ENCODE peak calls at places on chromosomes 5 and 9, in eight cellular contexts. One of them, this sample, is unnamed.

GRCh38 chr5:132420706-132421272 is 51.3 kb downstream of the SLC22A5 start:
- DNase-seq in T-helper 1 cell: no peak
- DNase-seq in activated T-cell treated with anti-CD3 and anti-CD28 coated beads for 48 hours: no peak
- DNase-seq in ACHN: no peak
- DNase-seq in right atrium auricular region: no peak
- DNase-seq in GM13976: peak; percentile 59
- DNase-seq in T-helper 2 cell: no peak
- DNase-seq in naive thymus-derived CD8-positive, alpha-beta T cell: no peak
- DNase-seq in this sample: no peak

GRCh38 chr9:117957267-117957666 is 253.1 kb downstream of the TLR4 start:
- DNase-seq in T-helper 1 cell: no peak
- DNase-seq in activated T-cell treated with anti-CD3 and anti-CD28 coated beads for 48 hours: no peak
- DNase-seq in ACHN: no peak
- DNase-seq in right atrium auricular region: no peak
- DNase-seq in GM13976: no peak
- DNase-seq in T-helper 2 cell: no peak
- DNase-seq in naive thymus-derived CD8-positive, alpha-beta T cell: no peak
- DNase-seq in this sample: no peak

GRCh38 chr5:10724799-10725507 is 36.1 kb downstream of the DAP start:
- DNase-seq in T-helper 1 cell: no peak
- DNase-seq in activated T-cell treated with anti-CD3 and anti-CD28 coated beads for 48 hours: no peak
- DNase-seq in ACHN: peak; percentile 73
- DNase-seq in right atrium auricular region: peak; percentile 80
- DNase-seq in GM13976: no peak
- DNase-seq in T-helper 2 cell: no peak
- DNase-seq in naive thymus-derived CD8-positive, alpha-beta T cell: no peak
- DNase-seq in this sample: peak; percentile 89

GRCh38 chr5:170427672-170428236 is 38.6 kb upstream of the KCNMB1 start:
- DNase-seq in T-helper 1 cell: no peak
- DNase-seq in activated T-cell treated with anti-CD3 and anti-CD28 coated beads for 48 hours: no peak
- DNase-seq in ACHN: no peak
- DNase-seq in right atrium auricular region: no peak
- DNase-seq in GM13976: no peak
- DNase-seq in T-helper 2 cell: no peak
- DNase-seq in naive thymus-derived CD8-positive, alpha-beta T cell: no peak
- DNase-seq in this sample: no peak

GRCh38 chr9:8627944-8628679 is 828.5 kb upstream of the DMAC1 start:
- DNase-seq in T-helper 1 cell: no peak
- DNase-seq in activated T-cell treated with anti-CD3 and anti-CD28 coated beads for 48 hours: no peak
- DNase-seq in ACHN: no peak
- DNase-seq in right atrium auricular region: no peak
- DNase-seq in GM13976: no peak
- DNase-seq in T-helper 2 cell: no peak
- DNase-seq in naive thymus-derived CD8-positive, alpha-beta T cell: no peak
- DNase-seq in this sample: no peak

GRCh38 chr5:56979968-56980367 is 28.0 kb upstream of the MIER3 start:
- DNase-seq in T-helper 1 cell: no peak
- DNase-seq in activated T-cell treated with anti-CD3 and anti-CD28 coated beads for 48 hours: no peak
- DNase-seq in ACHN: no peak
- DNase-seq in right atrium auricular region: no peak
- DNase-seq in GM13976: no peak
- DNase-seq in T-helper 2 cell: no peak
- DNase-seq in naive thymus-derived CD8-positive, alpha-beta T cell: no peak
- DNase-seq in this sample: no peak

GRCh38 chr9:33800886-33801285 is 5.5 kb downstream of the PRSS3 start:
- DNase-seq in T-helper 1 cell: no peak
- DNase-seq in activated T-cell treated with anti-CD3 and anti-CD28 coated beads for 48 hours: no peak
- DNase-seq in ACHN: no peak
- DNase-seq in right atrium auricular region: no peak
- DNase-seq in GM13976: no peak
- DNase-seq in T-helper 2 cell: no peak
- DNase-seq in naive thymus-derived CD8-positive, alpha-beta T cell: no peak
- DNase-seq in this sample: no peak

GRCh38 chr9:37037137-37037743 is 3.2 kb upstream of the PAX5 start:
- DNase-seq in T-helper 1 cell: no peak
- DNase-seq in activated T-cell treated with anti-CD3 and anti-CD28 coated beads for 48 hours: no peak
- DNase-seq in ACHN: no peak
- DNase-seq in right atrium auricular region: no peak
- DNase-seq in GM13976: no peak
- DNase-seq in T-helper 2 cell: no peak
- DNase-seq in naive thymus-derived CD8-positive, alpha-beta T cell: no peak
- DNase-seq in this sample: no peak

GRCh38 chr9:120944434-120945125 is 18.0 kb upstream of the TRAF1 start:
- DNase-seq in T-helper 1 cell: no peak
- DNase-seq in activated T-cell treated with anti-CD3 and anti-CD28 coated beads for 48 hours: no peak
- DNase-seq in ACHN: no peak
- DNase-seq in right atrium auricular region: no peak
- DNase-seq in GM13976: peak; percentile 78
- DNase-seq in T-helper 2 cell: no peak
- DNase-seq in naive thymus-derived CD8-positive, alpha-beta T cell: no peak
- DNase-seq in this sample: no peak

This sample was measured in iris pigment epithelial cell.